ENCODE peak calls at places on chromosomes 4 and X, in five cellular contexts. H is OCI-LY7, I is pancreas, W is AG04450, R is fibroblast of the aortic adventitia. J is an unnamed sample.
A peak's percentile ranks its signal among the peaks of the same experiment; 100 is the strongest.

GRCh38 chrX:39162322-39162721 is 361.1 kb downstream of the MID1IP1 start:
- DNase-seq in H (no peak), I (no peak), W (no peak), R (no peak), J (peak; percentile 12)

GRCh38 chr4:176350671-176351070 is 30.9 kb downstream of the SPCS3 start:
- DNase-seq in H (no peak), I (no peak), W (no peak), R (no peak), J (no peak)

GRCh38 chr4:99915449-99915848 is 21.2 kb upstream of the LAMTOR3 start:
- DNase-seq in H (no peak), I (no peak), W (no peak), R (no peak), J (no peak)

GRCh38 chr4:118948545-118949144 is 60.0 kb downstream of the SYNPO2 start:
- DNase-seq in H (no peak), I (no peak), W (no peak), R (no peak), J (no peak)

GRCh38 chr4:57501715-57502114 is 391.5 kb upstream of the IGFBP7 start:
- DNase-seq in H (no peak), I (no peak), W (no peak), R (peak; percentile 20), J (no peak)

GRCh38 chrX:50762578-50762977 is 51.4 kb downstream of the SHROOM4 start:
- DNase-seq in H (no peak), I (no peak), W (no peak), R (no peak), J (no peak)

GRCh38 chr4:3688018-3688998 is 77.9 kb upstream of the ADRA2C start:
- DNase-seq in H (no peak), I (no peak), W (no peak), R (no peak), J (no peak)

GRCh38 chr4:140256335-140256734 is 102.4 kb upstream of the MAML3 start:
- DNase-seq in H (no peak), I (no peak), W (no peak), R (peak; percentile 31), J (no peak)

GRCh38 chrX:153974726-153975286 is 2.3 kb downstream of the TMEM187 start:
- DNase-seq in H (no peak), I (no peak), W (no peak), R (no peak), J (no peak)

GRCh38 chrX:47831788-47832187 is 4.9 kb upstream of the ZNF81 start:
- DNase-seq in H (peak; percentile 63), I (peak; percentile 5), W (no peak), R (peak; percentile 36), J (peak; percentile 66)

GRCh38 chr4:2395038-2395437 is 23.4 kb downstream of the ZFYVE28 start:
- DNase-seq in H (no peak), I (no peak), W (no peak), R (peak; percentile 46), J (no peak)

GRCh38 chr4:82739292-82740190 is 59.1 kb downstream of the SCD5 start:
- DNase-seq in H (peak; percentile 71), I (peak; percentile 65), W (no peak), R (peak; percentile 63), J (peak; percentile 82)

DNA sequence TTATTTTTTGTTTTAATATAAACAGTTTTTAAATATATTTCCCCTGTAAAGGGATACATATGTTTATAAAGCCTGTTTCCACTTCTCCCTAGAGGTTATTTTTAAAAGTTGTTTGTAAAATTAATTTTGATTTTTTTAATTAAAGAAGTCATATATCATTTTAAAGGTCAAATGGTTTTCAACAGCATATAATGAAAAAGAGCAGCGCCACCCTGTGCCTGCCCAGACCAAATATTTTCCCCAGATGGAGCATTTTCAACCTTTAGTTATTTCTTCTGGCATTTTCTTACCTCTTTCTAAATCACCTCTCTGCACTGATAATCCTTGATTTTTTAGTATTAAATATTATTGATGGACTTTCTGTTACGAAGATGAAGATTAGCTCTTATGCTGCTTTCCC is 21.0 kb downstream of the MSX1 start:
- DNase-seq in H (peak; percentile 9), I (no peak), W (no peak), R (no peak), J (no peak)
- TF ChIP-seq CTCF in H (peak; percentile 79), I (no peak), W (peak; percentile 49), R (peak; percentile 39), J (peak; percentile 20)

GRCh38 chrX:71492086-71493065 is 40.5 kb upstream of the OGT start:
- DNase-seq in H (no peak), I (peak; percentile 23), W (no peak), R (peak; percentile 42), J (peak; percentile 73)

GRCh38 chrX:71487814-71488213 is 45.1 kb upstream of the OGT start:
- DNase-seq in H (no peak), I (no peak), W (no peak), R (no peak), J (no peak)

GRCh38 chrX:71496476-71496875 is 36.4 kb upstream of the OGT start:
- DNase-seq in H (no peak), I (no peak), W (no peak), R (no peak), J (no peak)

GRCh38 chrX:71489540-71489939 is 43.4 kb upstream of the OGT start:
- DNase-seq in H (no peak), I (no peak), W (no peak), R (no peak), J (no peak)

DNA sequence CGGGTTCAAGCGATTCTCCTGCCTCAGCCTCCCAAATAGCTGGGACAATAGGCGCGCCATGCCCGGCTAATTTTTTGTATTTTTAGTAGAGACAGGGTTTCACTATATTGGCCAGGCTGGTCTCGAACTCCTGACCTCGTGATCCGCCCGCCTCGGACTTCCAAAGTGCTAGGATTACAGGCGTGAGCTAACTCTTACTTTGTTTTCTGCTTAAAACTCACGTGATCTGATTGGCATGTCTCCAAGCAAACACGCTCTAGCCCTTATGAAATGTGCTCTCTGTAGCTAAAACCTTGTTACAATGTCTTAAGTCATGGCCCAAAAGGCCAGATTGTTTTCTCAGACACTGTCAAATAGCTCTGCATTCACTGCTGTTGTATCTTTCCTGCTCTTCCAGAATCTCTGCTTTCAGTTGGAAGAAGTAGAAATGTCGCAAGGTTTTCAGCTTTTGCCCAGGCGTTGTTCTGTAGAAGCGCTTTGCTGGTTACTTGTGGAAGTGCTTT is 39.7 kb upstream of the OGT start:
- DNase-seq in H (no peak), I (peak; percentile 2), W (no peak), R (peak; percentile 64), J (no peak)
- H3K4me3 ChIP-seq in H (no peak overlapping the region), I (no peak overlapping the region), W (peak overlapping the region; percentile 60), R (peak overlapping the region; percentile 62), J (peak overlapping the region; percentile 66)

GRCh38 chr4:183657564-183657963 is 1.4 kb downstream of the RWDD4 start:
- DNase-seq in H (peak; percentile 31), I (no peak), W (no peak), R (peak; percentile 21), J (peak; percentile 16)

GRCh38 chr4:183659919-183660318 is 826 bp downstream of the TRAPPC11 start:
- DNase-seq in H (no peak), I (no peak), W (no peak), R (peak; percentile 9), J (peak; percentile 5)

GRCh38 chr4:183658362-183659028 is 490 bp downstream of the RWDD4 start:
- DNase-seq in H (peak; percentile 25), I (peak; percentile 17), W (no peak), R (peak; percentile 19), J (peak; percentile 27)

GRCh38 chr4:183659029-183659870 is at the start of the genes RWDD4 and TRAPPC11:
- DNase-seq in H (peak; percentile 96), I (peak; percentile 98), W (peak; percentile 97), R (peak; percentile 99), J (peak; percentile 99)
- TF ChIP-seq CTCF in H (no peak), I (no peak), W (peak; percentile 25), R (peak; percentile 41), J (no peak)

GRCh38 chr4:38453253-38453881 is 210.6 kb upstream of the KLF3 start:
- DNase-seq in H (no peak), I (no peak), W (no peak), R (no peak), J (peak; percentile 41)

GRCh38 chr4:38455092-38455855 is 208.7 kb upstream of the KLF3 start:
- DNase-seq in H (no peak), I (no peak), W (no peak), R (no peak), J (peak; percentile 84)

GRCh38 chr4:38454284-38454683 is 209.7 kb upstream of the KLF3 start:
- DNase-seq in H (no peak), I (no peak), W (no peak), R (no peak), J (no peak)

GRCh38 chr4:38452009-38452408 is 212.0 kb upstream of the KLF3 start:
- DNase-seq in H (no peak), I (no peak), W (no peak), R (no peak), J (peak; percentile 12)

DNA sequence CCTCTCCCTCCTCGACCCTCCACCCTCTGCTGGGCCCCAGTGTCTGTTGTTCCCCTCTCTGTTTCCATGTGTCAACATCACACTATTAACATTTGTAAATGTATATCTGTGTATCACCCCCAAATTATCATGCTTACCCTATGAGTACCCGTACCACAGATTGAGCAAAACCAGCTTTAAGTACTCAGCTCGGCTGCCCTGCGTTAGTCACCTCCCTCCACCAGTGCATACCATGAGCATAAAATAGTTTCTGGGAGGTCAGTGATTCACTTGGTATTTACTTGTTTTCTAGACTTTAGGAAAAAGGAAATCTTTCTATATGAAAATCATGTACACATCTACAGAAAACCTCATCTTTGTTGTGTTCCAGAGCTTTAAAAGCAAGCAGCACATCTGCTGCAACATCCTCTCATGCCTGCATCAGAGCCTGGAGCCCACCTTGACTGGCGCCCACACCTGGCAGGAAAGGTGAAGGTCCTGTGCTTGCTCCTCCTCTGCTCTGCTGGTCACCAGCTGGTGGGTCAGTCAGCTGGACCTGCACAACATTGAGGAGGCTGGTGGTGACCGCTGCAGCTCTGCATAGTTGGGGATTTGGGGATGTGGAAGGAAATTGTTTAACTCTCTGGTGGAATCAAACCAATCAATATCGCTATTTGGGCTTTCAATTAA is 214.4 kb upstream of the KLF3 start:
- DNase-seq in H (no peak), I (peak; percentile 22), W (no peak), R (no peak), J (no peak)
- H3K4me3 ChIP-seq in H (no peak overlapping the region), I (no peak overlapping the region), W (no peak overlapping the region), R (no peak overlapping the region), J (no peak overlapping the region)

DNA sequence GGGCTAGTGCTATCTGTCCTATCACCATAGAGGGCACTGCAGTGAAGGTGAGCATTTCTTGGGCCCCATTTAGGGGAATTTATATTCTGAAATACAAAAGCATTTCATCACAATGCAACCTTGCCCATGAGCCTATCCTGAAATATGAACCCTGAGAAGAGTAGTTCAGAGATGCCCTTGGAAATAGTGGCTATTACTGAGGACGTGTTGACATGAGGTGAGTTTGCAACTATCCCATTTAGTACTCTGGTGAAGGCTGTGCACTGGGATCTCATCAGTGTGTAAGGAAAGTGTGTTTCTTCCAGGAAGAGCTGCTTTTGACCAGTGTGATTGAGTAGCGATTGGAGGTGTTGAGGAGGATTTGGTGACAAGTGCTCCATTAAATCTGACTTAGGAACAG is 149.3 kb upstream of the EOLA2 start:
- DNase-seq in H (no peak), I (no peak), W (no peak), R (no peak), J (no peak)
- TF ChIP-seq CTCF in H (peak; percentile 12), I (no peak), W (peak; percentile 10), R (no peak), J (no peak)